ENCODE peak calls at places on chromosomes 16 and 17, in five cellular contexts. I is Panc1, G is A549, O is GM23338, E is HepG2. S is an unnamed sample.

GRCh38 chr17:39150795-39151679 is at the start of gene PLXDC1:
- DNase-seq in I (no peak), E (no peak), G (no peak), O (no peak), S (no peak)

GRCh38 chr17:63949576-63950250 is 17.6 kb upstream of the CD79B start:
- DNase-seq in O (no peak), G (no peak), E (no peak), I (no peak), S (no peak)

GRCh38 chr17:71494045-71494444 is 626.8 kb upstream of the SOX9 start:
- DNase-seq in O (no peak), E (no peak), G (no peak), I (no peak), S (no peak)

GRCh38 chr17:7330099-7331015 is 1.2 kb upstream of the NEURL4 start:
- DNase-seq in I (no peak), E (peak), O (peak), G (peak), S (no peak)

GRCh38 chr17:57868007-57868774 is 18.3 kb upstream of the MRPS23 start:
- DNase-seq in E (peak), G (peak), I (no peak), O (peak), S (peak)

GRCh38 chr17:65561394-65562205 is at the start of gene AXIN2:
- DNase-seq in G (peak), I (no peak), O (peak), E (peak), S (no peak)

GRCh38 chr17:82858376-82859126 is 18.7 kb upstream of the ZNF750 start:
- DNase-seq in E (no peak), I (no peak), O (no peak), G (no peak), S (no peak)

GRCh38 chr16:97822-98221 is 19.8 kb downstream of the MPG start:
- DNase-seq in G (no peak), E (no peak), O (no peak), I (no peak), S (no peak)

GRCh38 chr17:1894753-1895339 is 65.0 kb downstream of the RPA1 start:
- DNase-seq in I (no peak), G (no peak), O (no peak), E (no peak), S (no peak)

GRCh38 chr16:16992986-16993783 is 477.6 kb downstream of the XYLT1 start:
- DNase-seq in G (no peak), O (no peak), I (no peak), E (no peak), S (no peak)

GRCh38 chr17:45319239-45319703 is 2.5 kb upstream of the MAP3K14 start:
- DNase-seq in I (peak), G (peak), E (no peak), O (no peak), S (no peak)

GRCh38 chr17:74903671-74904070 is 10.2 kb upstream of the FADS6 start:
- DNase-seq in E (no peak), I (no peak), O (no peak), G (no peak), S (no peak)

GRCh38 chr17:63395075-63395815 is 50.9 kb downstream of the CYB561 start:
- DNase-seq in G (no peak), I (no peak), O (no peak), E (no peak), S (no peak)

GRCh38 chr16:20675488-20676267 is 21.8 kb downstream of the ACSM1 start:
- DNase-seq in O (peak), E (peak), G (no peak), I (no peak), S (no peak)

GRCh38 chr17:58181796-58182195 is 10.7 kb upstream of the EPX start:
- DNase-seq in I (no peak), O (no peak), G (no peak), E (no peak), S (no peak)

GRCh38 chr17:74145756-74146155 is 57.7 kb upstream of the RPL38 start:
- DNase-seq in G (no peak), E (no peak), I (no peak), O (no peak), S (no peak)

GRCh38 chr17:8332128-8332527 is 7.5 kb upstream of the ODF4 start:
- DNase-seq in I (no peak), E (no peak), G (no peak), O (no peak), S (no peak)

GRCh38 chr16:733382-734207 is 6.7 kb downstream of the HAGHL start:
- DNase-seq in E (no peak), I (no peak), O (peak), G (no peak), S (no peak)

GRCh38 chr16:56606071-56606687 is 2.2 kb upstream of the MT2A start:
- DNase-seq in E (no peak), O (no peak), I (no peak), G (peak), S (no peak)

GRCh38 chr16:66306366-66307150 is 59.9 kb upstream of the CDH5 start:
- DNase-seq in I (no peak), E (no peak), G (no peak), O (no peak), S (no peak)

GRCh38 chr17:49997773-49998703 is 3.0 kb upstream of the DLX3 start:
- DNase-seq in O (peak), I (peak), G (peak), E (peak), S (peak)

GRCh38 chr17:58273453-58274104 is 7.2 kb downstream of the MPO start:
- DNase-seq in I (no peak), O (no peak), E (no peak), G (peak), S (no peak)

GRCh38 chr16:66370786-66371684 is 4.5 kb downstream of the CDH5 start:
- DNase-seq in E (no peak), G (no peak), O (no peak), I (no peak), S (no peak)

GRCh38 chr16:82083710-82084353 is 48.8 kb downstream of the HSD17B2 start:
- DNase-seq in E (peak), G (no peak), I (no peak), O (no peak), S (no peak)

GRCh38 chr16:82092711-82093110 is 57.7 kb downstream of the HSD17B2 start:
- DNase-seq in E (no peak), I (no peak), O (no peak), G (no peak), S (no peak)

GRCh38 chr16:82091225-82091624 is 56.2 kb downstream of the HSD17B2 start:
- DNase-seq in G (no peak), O (no peak), I (no peak), E (no peak), S (no peak)

GRCh38 chr16:82085380-82085779 is 50.3 kb downstream of the HSD17B2 start:
- DNase-seq in G (no peak), E (no peak), I (no peak), O (no peak), S (no peak)

GRCh38 chr16:82088483-82088882 is 53.4 kb downstream of the HSD17B2 start:
- DNase-seq in I (no peak), O (no peak), G (no peak), E (no peak), S (no peak)
- TF ChIP-seq REST in I (no peak), O (no peak), G (no peak), E (no peak), S (no peak)

DNA sequence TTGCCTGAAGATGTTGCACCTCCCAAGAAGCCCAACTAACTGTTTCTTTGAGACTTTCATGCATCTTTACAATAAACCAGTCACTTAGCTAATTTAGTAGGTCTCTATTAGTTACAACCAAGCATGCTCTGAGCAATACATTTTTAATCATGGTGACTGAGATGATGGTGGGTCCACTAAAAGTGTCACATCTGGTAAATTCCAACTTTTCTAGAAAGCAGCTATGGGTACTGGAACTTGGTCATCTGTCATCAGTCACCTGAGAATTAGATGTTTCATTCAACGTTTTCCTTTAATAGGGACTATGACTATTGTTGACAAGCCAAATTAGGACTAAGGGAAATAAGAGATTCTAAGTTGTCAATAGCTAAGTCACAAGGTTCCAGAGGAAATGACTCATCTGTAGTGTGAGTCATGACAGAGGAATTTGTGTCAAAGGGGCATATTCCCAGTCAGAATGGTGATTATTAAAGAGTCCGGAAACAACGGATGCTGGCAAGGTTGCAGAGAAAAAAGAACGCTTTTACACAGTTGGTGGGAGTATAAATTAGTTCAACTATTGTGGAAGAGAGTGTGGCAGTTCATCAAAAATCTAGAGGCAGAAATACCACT is 239.6 kb downstream of the CHD9NB start:
- DNase-seq in O (no peak), G (peak), E (peak), I (peak), S (no peak)
- TF ChIP-seq REST in O (no peak), G (no peak), E (no peak), I (no peak), S (no peak)

DNA sequence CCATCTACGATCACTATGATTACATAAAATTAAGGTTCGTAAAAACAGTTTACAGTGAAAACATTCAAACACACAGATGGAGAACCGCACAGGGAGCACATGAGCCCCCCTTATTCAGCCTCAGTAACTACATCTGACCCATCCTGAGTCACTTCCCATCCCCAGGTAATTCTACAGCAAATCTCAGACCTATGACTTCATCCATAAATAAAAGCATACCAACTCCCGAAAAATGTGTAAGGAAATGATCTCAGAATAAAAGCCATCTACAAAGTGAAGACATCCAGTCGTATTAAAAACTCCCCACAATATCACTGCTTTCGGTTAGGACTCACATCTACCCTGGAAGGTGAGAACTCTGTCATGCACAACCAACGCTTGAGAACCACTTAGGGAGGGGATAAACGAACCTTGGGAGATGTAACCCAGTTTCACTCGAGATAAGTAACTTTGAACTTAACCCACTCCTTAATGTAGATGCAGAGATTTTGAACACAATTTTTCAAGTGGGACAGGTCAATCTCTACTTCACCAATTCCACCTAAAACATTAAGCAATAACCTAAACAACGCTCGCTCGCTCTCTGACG is 1.3 kb downstream of the USP36 start:
- DNase-seq in I (no peak), O (no peak), G (peak), E (no peak), S (no peak)
- TF ChIP-seq REST in I (no peak), O (no peak), G (no peak), E (no peak), S (no peak)

DNA sequence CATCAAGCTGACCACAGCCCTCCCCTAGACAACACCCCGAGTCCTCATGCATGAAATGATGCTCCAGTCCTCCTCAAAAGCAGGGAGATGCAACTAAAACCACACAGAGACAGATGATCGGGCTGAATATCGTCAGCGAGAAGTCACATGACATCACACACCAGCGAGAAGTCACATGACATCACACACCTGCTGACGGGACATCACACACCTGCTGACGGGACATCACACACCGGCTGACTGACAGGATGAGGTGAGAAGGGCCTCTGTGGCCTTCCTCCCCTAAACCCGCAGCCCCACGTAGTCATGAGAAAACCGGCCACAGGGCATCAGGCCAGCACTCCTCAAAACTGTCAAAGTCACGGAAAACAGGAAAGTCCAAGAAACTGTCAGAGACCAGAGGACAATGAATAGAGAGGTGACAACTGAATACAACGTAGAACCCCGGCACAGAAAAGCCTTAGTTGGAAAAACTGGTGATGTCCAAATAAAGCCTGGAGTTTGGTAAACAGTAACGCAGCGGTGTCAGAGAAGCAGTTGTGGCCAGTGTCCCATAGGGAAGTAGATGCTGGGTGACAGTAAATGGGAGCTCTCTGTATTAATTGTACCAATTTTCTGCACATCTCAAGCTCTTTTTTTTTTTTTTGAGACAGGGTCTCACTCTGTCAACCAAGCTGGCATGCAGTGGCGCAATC is 14.3 kb downstream of the LITAF start:
- DNase-seq in I (no peak), G (no peak), O (peak), E (no peak), S (no peak)
- TF ChIP-seq REST in I (no peak), G (no peak), O (no peak), E (no peak), S (no peak)

GRCh38 chr16:88999457-89000206 is 22.6 kb upstream of the CBFA2T3 start:
- DNase-seq in E (no peak), O (peak), I (no peak), G (no peak), S (no peak)
- TF ChIP-seq REST in E (no peak), O (no peak), I (no peak), G (no peak), S (no peak)

GRCh38 chr17:3961564-3962047 is 2.6 kb downstream of the ATP2A3 start:
- DNase-seq in G (no peak), O (no peak), I (no peak), E (no peak), S (no peak)

GRCh38 chr17:3964203-3965122 is at the start of gene ATP2A3:
- DNase-seq in I (no peak), O (peak), E (no peak), G (peak), S (no peak)

GRCh38 chr17:3962217-3963069 is 1.8 kb downstream of the ATP2A3 start:
- DNase-seq in G (no peak), E (no peak), I (no peak), O (no peak), S (no peak)

GRCh38 chr17:3965123-3965800 is 1.0 kb upstream of the ATP2A3 start:
- DNase-seq in I (no peak), O (peak), E (no peak), G (peak), S (peak)

GRCh38 chr17:3963214-3964201 is 729 bp downstream of the ATP2A3 start:
- DNase-seq in E (no peak), G (no peak), I (no peak), O (peak), S (peak)
- TF ChIP-seq REST in E (no peak), G (no peak), I (no peak), O (no peak), S (no peak)

GRCh38 chr17:36689089-36689667 is 87.8 kb downstream of the MRM1 start:
- DNase-seq in E (no peak), I (no peak), G (no peak), O (no peak), S (no peak)

GRCh38 chr17:36696805-36697204 is 95.4 kb downstream of the MRM1 start:
- DNase-seq in E (no peak), G (no peak), O (no peak), I (no peak), S (no peak)

GRCh38 chr17:36690190-36690589 is 88.8 kb downstream of the MRM1 start:
- DNase-seq in G (no peak), E (no peak), I (no peak), O (no peak), S (no peak)

GRCh38 chr17:36687736-36688135 is 86.4 kb downstream of the MRM1 start:
- DNase-seq in G (no peak), O (peak), E (no peak), I (no peak), S (no peak)

GRCh38 chr17:36691606-36692005 is 90.2 kb downstream of the MRM1 start:
- DNase-seq in O (no peak), I (no peak), E (no peak), G (no peak), S (no peak)
- TF ChIP-seq REST in O (no peak), I (no peak), E (no peak), G (no peak), S (no peak)

GRCh38 chr16:79402920-79403319 is 197.6 kb downstream of the MAF start:
- DNase-seq in I (no peak), G (no peak), E (no peak), O (no peak), S (no peak)
- TF ChIP-seq REST in I (no peak), G (no peak), E (no peak), O (no peak), S (no peak)

GRCh38 chr17:35895602-35896001 is 15.4 kb upstream of the CCL5 start:
- DNase-seq in O (no peak), E (no peak), I (no peak), G (no peak), S (peak)
- TF ChIP-seq REST in O (no peak), E (no peak), I (no peak), G (no peak), S (no peak)

GRCh38 chr17:77885678-77886386 is 72.7 kb upstream of the TNRC6C start:
- DNase-seq in I (no peak), O (no peak), G (no peak), E (no peak), S (no peak)
- TF ChIP-seq REST in I (no peak), O (no peak), G (no peak), E (no peak), S (no peak)